ENCODE peak calls at places on chromosomes 13 and 19, in nine cellular contexts. M, U, L, B, Y, V, Z, T and A are unnamed samples.

GRCh38 chr13:79860757-79861156 is 379.8 kb downstream of the NDFIP2 start:
- DNase-seq in B (no peak), Z (no peak), U (no peak), T (peak), L (no peak), V (no peak), Y (no peak), M (no peak), A (no peak)

GRCh38 chr13:86882835-86883234 is 788.3 kb upstream of the SLITRK5 start:
- DNase-seq in B (no peak), V (peak), Z (no peak), M (no peak), T (no peak), L (no peak), U (no peak), Y (no peak), A (no peak)

GRCh38 chr13:35817642-35818576 is 313.3 kb downstream of the DCLK1 start:
- DNase-seq in L (no peak), T (no peak), V (no peak), M (no peak), B (no peak), Y (no peak), U (no peak), Z (no peak), A (no peak)

GRCh38 chr13:77114271-77114670 is 87.3 kb upstream of the FBXL3 start:
- DNase-seq in Y (no peak), M (no peak), B (no peak), V (peak), L (no peak), U (no peak), Z (no peak), T (no peak), A (no peak)

GRCh38 chr19:21398851-21399250 is 1.9 kb downstream of the ZNF493 start:
- DNase-seq in L (no peak), U (no peak), Y (no peak), V (peak), B (no peak), Z (no peak), M (no peak), T (no peak), A (no peak)

GRCh38 chr19:48724796-48725753 is 5.5 kb upstream of the MAMSTR start:
- DNase-seq in L (peak), U (peak), Z (no peak), M (no peak), V (peak), Y (peak), T (peak), B (no peak), A (no peak)

GRCh38 chr19:4692275-4693077 is 22.3 kb upstream of the MYDGF start:
- DNase-seq in Z (no peak), V (no peak), U (no peak), Y (no peak), L (no peak), T (no peak), B (no peak), M (no peak), A (no peak)

GRCh38 chr19:50167314-50167721 is 4.2 kb upstream of the IZUMO2 start:
- DNase-seq in B (no peak), V (no peak), Y (no peak), T (no peak), L (no peak), U (no peak), M (no peak), Z (no peak), A (no peak)

GRCh38 chr19:55287361-55288079 is 3.7 kb downstream of the BRSK1 start:
- DNase-seq in Y (no peak), U (no peak), T (no peak), M (no peak), V (no peak), B (no peak), Z (no peak), L (no peak), A (no peak)

GRCh38 chr13:24148414-24149305 is 11.9 kb upstream of the SPATA13 start:
- DNase-seq in B (no peak), T (peak), U (no peak), Y (no peak), M (no peak), Z (no peak), L (no peak), V (peak), A (no peak)

GRCh38 chr13:56864451-56864850 is 276.3 kb upstream of the PRR20A start:
- DNase-seq in M (no peak), V (no peak), Z (no peak), B (no peak), U (no peak), T (no peak), Y (no peak), L (no peak), A (no peak)
- H3K27ac ChIP-seq in M (no peak), V (no peak), Z (no peak), B (no peak), U (no peak), T (no peak), Y (no peak), L (no peak), A (no peak)

GRCh38 chr13:62162860-62163259 is 747.2 kb upstream of the PCDH20 start:
- DNase-seq in Z (no peak), L (no peak), B (no peak), U (no peak), T (no peak), M (no peak), Y (no peak), V (no peak), A (no peak)

GRCh38 chr13:62158520-62158919 is 742.9 kb upstream of the PCDH20 start:
- DNase-seq in L (no peak), T (no peak), Z (no peak), V (no peak), B (no peak), M (no peak), U (no peak), Y (no peak), A (no peak)
- H3K27ac ChIP-seq in L (no peak), T (no peak), Z (no peak), V (no peak), B (no peak), M (no peak), U (no peak), Y (no peak), A (no peak)

DNA sequence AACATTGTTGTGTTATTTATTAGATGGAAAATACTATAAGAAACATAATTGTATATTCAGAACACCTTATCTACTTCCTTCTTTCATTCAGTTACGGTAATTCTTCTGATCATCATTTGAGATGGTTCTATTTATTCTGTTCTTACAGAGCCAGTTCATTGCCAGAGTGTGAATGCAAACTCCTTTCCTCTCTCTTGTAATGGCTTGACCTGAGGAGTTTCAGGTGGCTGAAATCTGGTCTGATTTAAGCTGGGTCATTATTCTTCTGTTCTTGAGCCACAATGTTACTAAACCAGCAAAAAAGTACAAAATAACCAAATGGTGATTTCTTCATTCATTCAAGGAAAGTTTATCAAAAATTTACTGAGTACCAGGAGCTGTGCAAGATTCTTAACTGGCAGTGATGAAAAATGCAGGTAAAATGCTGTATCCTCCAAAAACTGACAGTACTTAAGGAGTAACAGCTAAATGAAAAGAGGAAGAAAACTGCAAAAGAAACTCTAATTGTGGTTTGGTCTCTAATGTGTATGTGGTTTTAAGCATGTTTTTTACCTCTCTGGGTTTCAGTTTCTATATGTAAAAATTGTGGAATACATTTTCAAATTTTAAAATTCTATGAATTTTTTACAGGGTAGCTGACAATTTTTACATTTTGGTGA is 182.4 kb upstream of the UFM1 start:
- DNase-seq in B (no peak), M (no peak), U (no peak), T (no peak), Y (no peak), V (no peak), L (no peak), Z (no peak), A (no peak)
- H3K27ac ChIP-seq in B (no peak), M (no peak), U (no peak), T (no peak), Y (no peak), V (no peak), L (no peak), Z (no peak), A (no peak)

DNA sequence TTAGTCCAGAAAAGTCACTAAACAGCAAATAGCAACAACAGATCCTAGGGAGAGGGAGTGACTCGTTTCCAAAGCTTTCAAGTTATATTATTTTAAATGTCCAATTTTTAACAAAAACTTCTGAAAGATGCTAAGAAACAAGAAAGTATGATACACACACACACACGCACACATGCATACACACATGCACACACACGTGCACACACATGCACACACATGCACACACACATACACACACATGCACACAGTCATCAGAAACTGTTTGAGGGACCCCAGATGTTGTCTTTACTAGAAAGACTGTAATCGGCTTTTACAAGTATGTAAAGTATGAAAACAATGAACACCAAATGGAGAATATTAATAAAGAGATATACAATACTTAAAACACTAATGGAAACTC is 825.4 kb downstream of the UQCRFS1 start:
- DNase-seq in U (no peak), Y (no peak), B (no peak), V (no peak), Z (no peak), L (no peak), M (no peak), T (no peak), A (no peak)
- H3K27ac ChIP-seq in U (no peak), Y (no peak), B (no peak), V (no peak), Z (no peak), L (no peak), M (no peak), T (no peak), A (no peak)

GRCh38 chr19:53365899-53366493 is 491 bp downstream of the ZNF525 start:
- DNase-seq in Y (no peak), V (no peak), Z (no peak), M (peak), U (peak), T (no peak), B (no peak), L (no peak), A (peak)
- H3K27ac ChIP-seq in Y (peak), V (peak), Z (peak), M (peak), U (peak), T (no peak), B (no peak), L (peak), A (peak)

GRCh38 chr19:12034196-12034595 is 1.3 kb downstream of the ZNF433 start:
- DNase-seq in Y (no peak), M (no peak), Z (no peak), T (no peak), B (no peak), L (no peak), U (no peak), V (no peak), A (no peak)
- H3K27ac ChIP-seq in Y (no peak), M (no peak), Z (no peak), T (no peak), B (no peak), L (no peak), U (no peak), V (no peak), A (no peak)

DNA sequence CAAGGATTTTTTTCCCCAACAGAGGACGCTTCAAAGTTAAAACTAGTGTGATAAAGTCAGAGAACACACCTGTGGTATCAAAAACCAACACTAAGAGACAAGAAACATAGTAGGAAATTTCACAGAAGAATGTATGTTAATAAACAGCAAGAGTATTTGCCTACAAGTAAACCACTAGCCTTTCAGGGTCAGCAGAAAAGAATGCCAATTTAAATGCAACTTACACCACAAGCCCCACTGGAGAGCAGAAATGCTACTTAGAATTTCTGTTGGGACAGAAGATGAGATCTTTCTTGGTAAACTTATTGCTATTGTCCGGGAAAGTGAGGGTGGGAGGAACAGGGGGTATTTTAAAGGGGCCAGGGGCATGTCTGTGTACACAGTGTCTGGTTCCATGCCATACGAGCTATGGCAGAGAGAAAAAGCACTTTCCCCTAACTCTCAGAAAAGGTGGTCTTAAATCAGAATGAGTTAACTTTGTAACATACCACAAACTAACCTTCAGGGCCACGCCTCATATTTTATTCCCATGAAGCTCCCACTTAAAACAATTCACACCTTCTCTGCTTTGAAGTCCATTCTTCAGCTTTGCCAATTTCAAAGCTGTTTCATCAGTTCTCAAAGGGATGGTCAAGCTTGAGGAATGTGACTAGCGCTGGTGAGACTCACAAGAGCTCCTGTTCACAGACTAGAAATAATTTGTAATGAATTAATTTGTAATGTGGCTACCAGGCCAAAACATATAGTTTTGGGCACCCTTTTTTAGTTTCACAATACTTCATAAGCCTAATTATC is 68.4 kb downstream of the STK24 start:
- DNase-seq in T (no peak), V (peak), U (no peak), B (no peak), Z (no peak), L (no peak), Y (no peak), M (no peak), A (no peak)
- H3K27ac ChIP-seq in T (no peak), V (peak), U (peak), B (no peak), Z (peak), L (peak), Y (peak), M (peak), A (peak)

DNA sequence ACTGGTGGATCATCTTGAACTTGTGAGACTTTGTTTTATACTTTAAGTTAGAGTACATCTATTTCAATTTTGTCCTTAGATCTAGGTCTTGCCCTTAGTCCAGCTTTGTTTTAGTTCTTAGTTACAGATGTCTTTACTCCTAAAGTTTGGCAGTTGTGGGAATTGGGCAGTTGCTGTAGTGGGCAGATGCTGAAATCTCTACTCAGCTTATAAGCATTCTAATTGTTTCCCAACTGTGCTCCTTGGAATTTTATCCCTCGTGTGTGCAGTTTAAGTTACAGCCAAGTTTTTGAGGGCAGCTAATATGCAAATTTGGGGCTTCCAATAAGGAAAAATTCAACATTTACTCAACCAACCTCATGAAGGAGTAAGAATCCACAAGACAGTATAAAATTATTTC is 33.0 kb downstream of the CCDC122 start:
- DNase-seq in T (no peak), Y (no peak), U (no peak), B (no peak), Z (no peak), M (no peak), V (peak), L (no peak), A (no peak)
- H3K27ac ChIP-seq in T (no peak), Y (no peak), U (no peak), B (no peak), Z (no peak), M (no peak), V (no peak), L (no peak), A (no peak)